ENCODE peak calls at places on chromosome 4, in five cellular contexts. S is ELF-1, B is hypothalamus, F is lung microvascular endothelial cell, Z is osteocyte. I is an unnamed sample.

GRCh38 chr4:6753103-6753560 is 29.4 kb upstream of the KIAA0232 start:
- DNase-seq in S (peak; percentile 58), B (no peak), F (no peak), Z (no peak), I (no peak)

GRCh38 chr4:94564252-94564651 is 112.5 kb downstream of the PDLIM5 start:
- DNase-seq in S (peak; percentile 38), B (no peak), F (no peak), Z (no peak), I (no peak)

GRCh38 chr4:128006592-128006991 is 41.4 kb downstream of the ABHD18 start:
- DNase-seq in S (no peak), B (no peak), F (no peak), Z (no peak), I (peak; percentile 3)

GRCh38 chr4:48129307-48130014 is 4.6 kb downstream of the TXK start:
- DNase-seq in S (no peak), B (no peak), F (no peak), Z (no peak), I (peak; percentile 34)

GRCh38 chr4:11632488-11632887 is 203.8 kb upstream of the HS3ST1 start:
- DNase-seq in S (no peak), B (no peak), F (peak; percentile 78), Z (no peak), I (no peak)

GRCh38 chr4:182212211-182212761 is 30.9 kb upstream of the TENM3 start:
- DNase-seq in S (peak; percentile 51), B (no peak), F (no peak), Z (no peak), I (no peak)

GRCh38 chr4:7388627-7389026 is 46.1 kb downstream of the PSAPL1 start:
- DNase-seq in S (no peak), B (no peak), F (no peak), Z (peak; percentile 68), I (no peak)

GRCh38 chr4:36414248-36414647 is 132.8 kb downstream of the DTHD1 start:
- DNase-seq in S (no peak), B (no peak), F (no peak), Z (no peak), I (no peak)

GRCh38 chr4:677431-678293 is 3.3 kb downstream of the MYL5 start:
- DNase-seq in S (no peak), B (no peak), F (no peak), Z (no peak), I (no peak)

GRCh38 chr4:81418572-81418971 is 53.1 kb downstream of the RASGEF1B start:
- DNase-seq in S (peak; percentile 19), B (no peak), F (no peak), Z (no peak), I (no peak)

GRCh38 chr4:73019462-73020047 is 50.0 kb downstream of the COX18 start:
- DNase-seq in S (no peak), B (no peak), F (peak; percentile 58), Z (no peak), I (no peak)

GRCh38 chr4:71222661-71223060 is 116.2 kb upstream of the SLC4A4 start:
- DNase-seq in S (no peak), B (no peak), F (no peak), Z (no peak), I (no peak)

GRCh38 chr4:5463361-5463760 is 245.0 kb downstream of the EVC2 start:
- DNase-seq in S (no peak), B (no peak), F (no peak), Z (peak; percentile 49), I (no peak)

GRCh38 chr4:7402526-7402925 is 32.2 kb downstream of the PSAPL1 start:
- DNase-seq in S (no peak), B (no peak), F (no peak), Z (peak; percentile 21), I (peak; percentile 28)

GRCh38 chr4:74410272-74410671 is 34.7 kb upstream of the AREG start:
- DNase-seq in S (no peak), B (no peak), F (no peak), Z (no peak), I (peak; percentile 33)

GRCh38 chr4:114287079-114287696 is 307.7 kb upstream of the ARSJ start:
- DNase-seq in S (peak; percentile 1), B (no peak), F (no peak), Z (no peak), I (no peak)

GRCh38 chr4:106062452-106062875 is 167.2 kb downstream of the NPNT start:
- DNase-seq in S (no peak), B (no peak), F (peak; percentile 80), Z (no peak), I (peak; percentile 87)

GRCh38 chr4:169439244-169439643 is 168.5 kb upstream of the SH3RF1 start:
- DNase-seq in S (no peak), B (no peak), F (no peak), Z (no peak), I (no peak)

GRCh38 chr4:36244257-36245084 is at the start of gene ARAP2:
- DNase-seq in S (peak; percentile 13), B (peak; percentile 74), F (no peak), Z (no peak), I (peak; percentile 94)

GRCh38 chr4:84841435-84841834 is 125.1 kb downstream of the WDFY3 start:
- DNase-seq in S (no peak), B (no peak), F (no peak), Z (no peak), I (no peak)

I was measured in NCI-H226.